ENCODE peak calls at places on chromosomes 3 and 15, in four cellular contexts. One of them, this sample, is unnamed.

GRCh38 chr3:113531826-113532697 is at the start of gene SIDT1:
- DNase-seq in kidney tubule cell: peak
- DNase-seq in NCI-H1092 treated with DMSO at 0.1 percent for 48 hours: peak
- DNase-seq in hepatic stellate cell: no peak
- DNase-seq in this sample: no peak

GRCh38 chr15:34944946-34945345 is 24.6 kb downstream of the AQR start:
- DNase-seq in hepatic stellate cell: no peak
- DNase-seq in kidney tubule cell: no peak
- DNase-seq in NCI-H1092 treated with DMSO at 0.1 percent for 48 hours: no peak
- DNase-seq in this sample: no peak

GRCh38 chr3:184133840-184134745 is 1.1 kb upstream of the EIF2B5 start:
- DNase-seq in kidney tubule cell: peak
- DNase-seq in hepatic stellate cell: peak
- DNase-seq in NCI-H1092 treated with DMSO at 0.1 percent for 48 hours: peak
- DNase-seq in this sample: peak

GRCh38 chr3:126348308-126348920 is 8.8 kb downstream of the KLF15 start:
- DNase-seq in hepatic stellate cell: peak
- DNase-seq in NCI-H1092 treated with DMSO at 0.1 percent for 48 hours: no peak
- DNase-seq in kidney tubule cell: no peak
- DNase-seq in this sample: no peak

GRCh38 chr3:48423883-48424695 is 5.8 kb downstream of the PLXNB1 start:
- DNase-seq in hepatic stellate cell: no peak
- DNase-seq in kidney tubule cell: no peak
- DNase-seq in NCI-H1092 treated with DMSO at 0.1 percent for 48 hours: no peak
- DNase-seq in this sample: no peak

GRCh38 chr3:141456328-141456689 is 30.5 kb upstream of the RASA2 start:
- DNase-seq in hepatic stellate cell: peak
- DNase-seq in NCI-H1092 treated with DMSO at 0.1 percent for 48 hours: no peak
- DNase-seq in kidney tubule cell: no peak
- DNase-seq in this sample: no peak

GRCh38 chr15:80618666-80619481 is 76.2 kb upstream of the ABHD17C start:
- DNase-seq in kidney tubule cell: no peak
- DNase-seq in hepatic stellate cell: no peak
- DNase-seq in NCI-H1092 treated with DMSO at 0.1 percent for 48 hours: no peak
- DNase-seq in this sample: no peak

GRCh38 chr3:10848261-10848660 is 32.2 kb downstream of the SLC6A11 start:
- DNase-seq in hepatic stellate cell: no peak
- DNase-seq in NCI-H1092 treated with DMSO at 0.1 percent for 48 hours: no peak
- DNase-seq in kidney tubule cell: peak
- DNase-seq in this sample: no peak

GRCh38 chr3:68055238-68055637 is 400.8 kb upstream of the SUCLG2 start:
- DNase-seq in NCI-H1092 treated with DMSO at 0.1 percent for 48 hours: no peak
- DNase-seq in kidney tubule cell: no peak
- DNase-seq in hepatic stellate cell: no peak
- DNase-seq in this sample: no peak

GRCh38 chr15:78360426-78360825 is 20.3 kb downstream of the CRABP1 start:
- DNase-seq in kidney tubule cell: no peak
- DNase-seq in NCI-H1092 treated with DMSO at 0.1 percent for 48 hours: peak
- DNase-seq in hepatic stellate cell: no peak
- DNase-seq in this sample: peak

GRCh38 chr3:150467381-150467780 is 59.3 kb downstream of the TSC22D2 start:
- DNase-seq in hepatic stellate cell: no peak
- DNase-seq in kidney tubule cell: no peak
- DNase-seq in NCI-H1092 treated with DMSO at 0.1 percent for 48 hours: no peak
- DNase-seq in this sample: no peak